ENCODE peak calls at places on chromosome 1, in five cellular contexts. B, H, G, M and U are unnamed samples.

GRCh38 chr1:202081992-202082391 is 40.7 kb upstream of the GPR37L1 start:
- DNase-seq in M (no peak), G (no peak), B (no peak), H (no peak), U (peak; percentile 58)

GRCh38 chr1:40653851-40654537 is 11.5 kb downstream of the RIMS3 start:
- DNase-seq in H (no peak), B (no peak), M (no peak), G (no peak), U (no peak)

GRCh38 chr1:243701872-243702271 is 148.2 kb downstream of the AKT3 start:
- DNase-seq in M (no peak), G (no peak), H (no peak), B (no peak), U (no peak)

GRCh38 chr1:106984801-106985200 is 71.7 kb upstream of the PRMT6 start:
- DNase-seq in H (no peak), G (no peak), M (no peak), B (no peak), U (no peak)

GRCh38 chr1:56547473-56547872 is 31.9 kb downstream of the PLPP3 start:
- DNase-seq in B (no peak), M (no peak), G (no peak), H (no peak), U (no peak)

GRCh38 chr1:29939086-29939485 is 702.8 kb downstream of the PTPRU start:
- DNase-seq in M (no peak), H (no peak), B (no peak), G (no peak), U (no peak)

GRCh38 chr1:200671235-200671786 is 1.6 kb upstream of the DDX59 start:
- DNase-seq in G (no peak), M (no peak), B (no peak), H (no peak), U (no peak)

GRCh38 chr1:164470996-164471395 is 88.0 kb upstream of the PBX1 start:
- DNase-seq in M (no peak), H (no peak), G (no peak), B (no peak), U (no peak)